ENCODE peak calls at places on chromosomes 7 and 10, in seven cellular contexts. One of them, this sample, is unnamed.

GRCh38 chr10:51214207-51214896 is 140.1 kb downstream of the PRKG1 start:
- DNase-seq in D341Med: no peak
- DNase-seq in tibial nerve: no peak
- DNase-seq in SK-MEL-5: no peak
- DNase-seq in left kidney: peak
- DNase-seq in fibroblast of villous mesenchyme: no peak
- DNase-seq in GM12891: no peak
- DNase-seq in this sample: peak

GRCh38 chr7:107045980-107046379 is 1.5 kb downstream of the PRKAR2B start:
- DNase-seq in D341Med: no peak
- DNase-seq in tibial nerve: no peak
- DNase-seq in SK-MEL-5: no peak
- DNase-seq in left kidney: peak
- DNase-seq in fibroblast of villous mesenchyme: peak
- DNase-seq in GM12891: no peak
- DNase-seq in this sample: no peak

GRCh38 chr10:16195178-16195769 is 241.5 kb upstream of the PTER start:
- DNase-seq in D341Med: no peak
- DNase-seq in tibial nerve: no peak
- DNase-seq in SK-MEL-5: no peak
- DNase-seq in left kidney: no peak
- DNase-seq in fibroblast of villous mesenchyme: no peak
- DNase-seq in GM12891: no peak
- DNase-seq in this sample: no peak

GRCh38 chr10:50461123-50461522 is 162.6 kb downstream of the SGMS1 start:
- DNase-seq in D341Med: no peak
- DNase-seq in tibial nerve: no peak
- DNase-seq in SK-MEL-5: no peak
- DNase-seq in left kidney: no peak
- DNase-seq in fibroblast of villous mesenchyme: no peak
- DNase-seq in GM12891: no peak
- DNase-seq in this sample: no peak

GRCh38 chr10:1050145-1050544 is 1.2 kb upstream of the IDI1 start:
- DNase-seq in D341Med: no peak
- DNase-seq in tibial nerve: no peak
- DNase-seq in SK-MEL-5: no peak
- DNase-seq in left kidney: no peak
- DNase-seq in fibroblast of villous mesenchyme: peak
- DNase-seq in GM12891: no peak
- DNase-seq in this sample: peak

GRCh38 chr7:38311329-38311937 is 38.0 kb upstream of the TARP start:
- DNase-seq in D341Med: no peak
- DNase-seq in tibial nerve: no peak
- DNase-seq in SK-MEL-5: no peak
- DNase-seq in left kidney: peak
- DNase-seq in fibroblast of villous mesenchyme: no peak
- DNase-seq in GM12891: peak
- DNase-seq in this sample: peak

GRCh38 chr7:19725770-19726169 is 16.9 kb upstream of the POLR1F start:
- DNase-seq in D341Med: no peak
- DNase-seq in tibial nerve: no peak
- DNase-seq in SK-MEL-5: no peak
- DNase-seq in left kidney: no peak
- DNase-seq in fibroblast of villous mesenchyme: no peak
- DNase-seq in GM12891: no peak
- DNase-seq in this sample: no peak

GRCh38 chr7:92969061-92969460 is 132.7 kb upstream of the CDK6 start:
- DNase-seq in D341Med: no peak
- DNase-seq in tibial nerve: no peak
- DNase-seq in SK-MEL-5: no peak
- DNase-seq in left kidney: no peak
- DNase-seq in fibroblast of villous mesenchyme: no peak
- DNase-seq in GM12891: no peak
- DNase-seq in this sample: no peak

GRCh38 chr10:104350146-104350635 is 3.4 kb upstream of the CFAP58 start:
- DNase-seq in D341Med: peak
- DNase-seq in tibial nerve: no peak
- DNase-seq in SK-MEL-5: peak
- DNase-seq in left kidney: peak
- DNase-seq in fibroblast of villous mesenchyme: peak
- DNase-seq in GM12891: no peak
- DNase-seq in this sample: peak

GRCh38 chr10:24435374-24435773 is 226.4 kb downstream of the KIAA1217 start:
- DNase-seq in D341Med: no peak
- DNase-seq in tibial nerve: no peak
- DNase-seq in SK-MEL-5: no peak
- DNase-seq in left kidney: no peak
- DNase-seq in fibroblast of villous mesenchyme: peak
- DNase-seq in GM12891: no peak
- DNase-seq in this sample: no peak

GRCh38 chr7:42407828-42408227 is 170.8 kb upstream of the GLI3 start:
- DNase-seq in D341Med: no peak
- DNase-seq in tibial nerve: no peak
- DNase-seq in SK-MEL-5: peak
- DNase-seq in left kidney: peak
- DNase-seq in fibroblast of villous mesenchyme: peak
- DNase-seq in GM12891: no peak
- DNase-seq in this sample: no peak

GRCh38 chr10:98483658-98484057 is 36.9 kb upstream of the HPS1 start:
- DNase-seq in D341Med: no peak
- DNase-seq in tibial nerve: no peak
- DNase-seq in SK-MEL-5: no peak
- DNase-seq in left kidney: no peak
- DNase-seq in fibroblast of villous mesenchyme: no peak
- DNase-seq in GM12891: no peak
- DNase-seq in this sample: no peak

GRCh38 chr10:107971411-107971810 is 806.9 kb upstream of the SORCS1 start:
- DNase-seq in D341Med: no peak
- DNase-seq in tibial nerve: no peak
- DNase-seq in SK-MEL-5: no peak
- DNase-seq in left kidney: no peak
- DNase-seq in fibroblast of villous mesenchyme: peak
- DNase-seq in GM12891: no peak
- DNase-seq in this sample: no peak

GRCh38 chr7:129741743-129742213 is 130.3 kb downstream of the NRF1 start:
- DNase-seq in D341Med: no peak
- DNase-seq in tibial nerve: no peak
- DNase-seq in SK-MEL-5: peak
- DNase-seq in left kidney: peak
- DNase-seq in fibroblast of villous mesenchyme: no peak
- DNase-seq in GM12891: no peak
- DNase-seq in this sample: peak